ENCODE peak calls at places on chromosomes 5 and 9, in eight cellular contexts. Y is cardiac muscle cell; J is A673; A is IMR-90; H is GM23248; Q is effector memory CD4-positive, alpha-beta T cell; O is tibial artery; K is fibroblast of lung. T is an unnamed sample.

GRCh38 chr5:124524552-124525232 is 221.7 kb downstream of the ZNF608 start:
- DNase-seq in Y (no peak), J (no peak), A (no peak), H (no peak), Q (no peak), O (no peak), K (no peak), T (no peak)

GRCh38 chr9:134408939-134409737 is 82.9 kb downstream of the RXRA start:
- DNase-seq in Y (no peak), J (peak; percentile 52), A (no peak), H (no peak), Q (no peak), O (no peak), K (no peak), T (no peak)

GRCh38 chr5:142821733-142822487 is 51.7 kb downstream of the ARHGAP26 start:
- DNase-seq in Y (no peak), J (peak; percentile 79), A (peak; percentile 93), H (peak; percentile 95), Q (no peak), O (no peak), K (peak; percentile 90), T (no peak)

GRCh38 chr9:127538849-127539258 is 73.2 kb upstream of the STXBP1 start:
- DNase-seq in Y (no peak), J (no peak), A (peak; percentile 76), H (peak; percentile 85), Q (no peak), O (no peak), K (peak; percentile 60), T (no peak)

GRCh38 chr5:168712280-168712924 is 133.2 kb upstream of the PANK3 start:
- DNase-seq in Y (no peak), J (peak; percentile 86), A (peak; percentile 97), H (peak; percentile 99), Q (no peak), O (peak; percentile 54), K (peak; percentile 77), T (no peak)

GRCh38 chr5:156438076-156438475 is 111.1 kb downstream of the SGCD start:
- DNase-seq in Y (no peak), J (no peak), A (no peak), H (no peak), Q (no peak), O (no peak), K (no peak), T (no peak)

GRCh38 chr9:5263568-5264218 is 32.5 kb downstream of the INSL4 start:
- DNase-seq in Y (peak; percentile 27), J (peak; percentile 48), A (no peak), H (peak; percentile 30), Q (no peak), O (no peak), K (peak; percentile 18), T (no peak)

GRCh38 chr5:20368581-20368980 is 380.6 kb upstream of the CDH18 start:
- DNase-seq in Y (no peak), J (no peak), A (no peak), H (no peak), Q (no peak), O (no peak), K (no peak), T (no peak)

GRCh38 chr9:12785251-12785880 is 10.5 kb downstream of the LURAP1L start:
- DNase-seq in Y (no peak), J (no peak), A (peak; percentile 55), H (peak; percentile 47), Q (no peak), O (peak; percentile 62), K (peak; percentile 74), T (no peak)

GRCh38 chr5:148176480-148176879 is 8.1 kb downstream of the SPINK14 start:
- DNase-seq in Y (no peak), J (no peak), A (no peak), H (no peak), Q (no peak), O (no peak), K (no peak), T (no peak)

GRCh38 chr9:112142420-112142819 is 32.7 kb downstream of the SUSD1 start:
- DNase-seq in Y (no peak), J (no peak), A (no peak), H (no peak), Q (no peak), O (no peak), K (no peak), T (no peak)

GRCh38 chr9:112149171-112149570 is 25.9 kb downstream of the SUSD1 start:
- DNase-seq in Y (no peak), J (no peak), A (no peak), H (no peak), Q (no peak), O (no peak), K (no peak), T (no peak)

GRCh38 chr9:112140936-112141335 is 34.2 kb downstream of the SUSD1 start:
- DNase-seq in Y (no peak), J (no peak), A (peak; percentile 22), H (no peak), Q (no peak), O (no peak), K (no peak), T (no peak)

GRCh38 chr9:112145886-112146285 is 29.2 kb downstream of the SUSD1 start:
- DNase-seq in Y (no peak), J (no peak), A (peak; percentile 11), H (no peak), Q (no peak), O (no peak), K (no peak), T (no peak)

GRCh38 chr9:112144807-112145206 is 30.3 kb downstream of the SUSD1 start:
- DNase-seq in Y (no peak), J (no peak), A (no peak), H (no peak), Q (no peak), O (no peak), K (no peak), T (no peak)
- H3K9me3 ChIP-seq in Y (no peaks in the 10 kb centered on the region), J (no peaks in the 10 kb centered on the region), A (no peaks in the 10 kb centered on the region), H (no peaks in the 10 kb centered on the region), Q (no peaks in the 10 kb centered on the region), O (no peaks in the 10 kb centered on the region), K (no peaks in the 10 kb centered on the region), T (no peaks in the 10 kb centered on the region)

GRCh38 chr5:81694726-81695125 is 56.2 kb downstream of the SSBP2 start:
- DNase-seq in Y (no peak), J (no peak), A (no peak), H (no peak), Q (no peak), O (no peak), K (no peak), T (no peak)
- H3K9me3 ChIP-seq in Y (no peaks in the 10 kb centered on the region), J (peaks cover 14% of the 10 kb centered on the region), A (no peaks in the 10 kb centered on the region), H (no peaks in the 10 kb centered on the region), Q (no peaks in the 10 kb centered on the region), O (peaks cover 4% of the 10 kb centered on the region), K (no peaks in the 10 kb centered on the region), T (no peaks in the 10 kb centered on the region)

DNA sequence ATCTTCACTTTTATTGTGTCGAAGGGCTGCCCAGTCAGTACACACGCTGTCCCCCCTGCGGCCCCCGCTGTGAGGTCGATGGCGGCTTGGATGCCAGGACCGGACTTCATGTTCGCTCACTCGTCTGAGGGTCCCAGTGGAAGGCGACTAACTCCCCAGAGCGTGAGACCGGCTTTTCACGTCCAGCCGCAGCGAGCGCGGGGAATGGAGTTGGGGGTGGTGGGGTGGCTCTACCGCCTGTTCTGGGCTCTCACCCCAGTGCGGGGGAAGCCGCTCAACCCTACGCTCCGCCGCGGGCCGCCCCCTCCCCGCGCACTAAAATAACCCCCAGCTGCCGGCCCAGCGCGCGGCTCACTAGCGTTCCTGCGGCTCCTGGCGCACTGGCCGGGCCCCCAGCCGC is at the start of gene SLC25A2:
- DNase-seq in Y (no peak), J (no peak), A (no peak), H (no peak), Q (no peak), O (no peak), K (no peak), T (no peak)
- H3K9me3 ChIP-seq in Y (no peaks in the 10 kb centered on the region), J (peaks cover 20% of the 10 kb centered on the region), A (peaks cover 46% of the 10 kb centered on the region), H (no peaks in the 10 kb centered on the region), Q (peaks cover 36% of the 10 kb centered on the region), O (peaks cover 100% of the 10 kb centered on the region), K (no peaks in the 10 kb centered on the region), T (peaks cover 18% of the 10 kb centered on the region)

GRCh38 chr9:102650896-102651295 is 344.2 kb upstream of the CYLC2 start:
- DNase-seq in Y (no peak), J (no peak), A (no peak), H (no peak), Q (no peak), O (no peak), K (no peak), T (no peak)
- H3K9me3 ChIP-seq in Y (no peaks in the 10 kb centered on the region), J (peaks cover 5% of the 10 kb centered on the region), A (peaks cover 2% of the 10 kb centered on the region), H (no peaks in the 10 kb centered on the region), Q (no peaks in the 10 kb centered on the region), O (no peaks in the 10 kb centered on the region), K (no peaks in the 10 kb centered on the region), T (no peaks in the 10 kb centered on the region)

GRCh38 chr9:96813607-96814006 is 35.7 kb upstream of the ZNF510 start:
- DNase-seq in Y (no peak), J (no peak), A (no peak), H (no peak), Q (no peak), O (no peak), K (no peak), T (no peak)
- H3K9me3 ChIP-seq in Y (no peaks in the 10 kb centered on the region), J (peaks cover 61% of the 10 kb centered on the region), A (peaks cover 49% of the 10 kb centered on the region), H (peaks cover 25% of the 10 kb centered on the region), Q (peaks cover 39% of the 10 kb centered on the region), O (peaks cover 100% of the 10 kb centered on the region), K (peaks cover 2% of the 10 kb centered on the region), T (peaks cover 34% of the 10 kb centered on the region)

T was measured in T-helper 17 cell.